ENCODE peak calls at places on chromosome 2, in seven cellular contexts. D is A549, W is tibial nerve, E is K562, G is transverse colon, B is ovary, N is prostate gland. R is an unnamed sample. For H3K4me1, the result is how much of the 10 kb centered on the place peaks cover.

GRCh38 chr2:46803911-46804670 is 111.5 kb downstream of the MCFD2 start:
- DNase-seq in B (no peak), N (peak), W (no peak), G (no peak), E (no peak), D (peak), R (no peak)

GRCh38 chr2:126990605-126991532 is 92.2 kb downstream of the TEX51 start:
- DNase-seq in B (no peak), E (no peak), D (no peak), G (no peak), W (no peak), N (no peak), R (no peak)

GRCh38 chr2:230920167-230920566 is 4.9 kb downstream of the GPR55 start:
- DNase-seq in W (no peak), B (no peak), E (no peak), N (no peak), D (no peak), G (peak), R (no peak)

GRCh38 chr2:45882707-45883106 is 231.2 kb downstream of the PRKCE start:
- DNase-seq in W (no peak), G (peak), E (no peak), B (peak), D (no peak), N (no peak), R (no peak)

GRCh38 chr2:23824777-23825212 is 102.1 kb downstream of the ATAD2B start:
- DNase-seq in W (no peak), D (peak), B (no peak), G (no peak), N (peak), E (peak), R (no peak)

GRCh38 chr2:98463081-98463481 is 18.4 kb downstream of the INPP4A start:
- DNase-seq in B (no peak), G (peak), N (no peak), D (no peak), E (no peak), W (no peak), R (no peak)

GRCh38 chr2:189818249-189819038 is 34.2 kb downstream of the PMS1 start:
- DNase-seq in G (no peak), D (no peak), B (no peak), N (no peak), E (no peak), W (no peak), R (no peak)

GRCh38 chr2:168189835-168190426 is 57.5 kb downstream of the STK39 start:
- DNase-seq in N (no peak), D (peak), E (no peak), B (no peak), G (peak), W (no peak), R (no peak)

GRCh38 chr2:85116207-85116606 is 17.0 kb upstream of the TCF7L1 start:
- DNase-seq in N (no peak), E (no peak), B (no peak), G (no peak), D (no peak), W (no peak), R (no peak)

GRCh38 chr2:63643486-63643885 is 54.7 kb downstream of the MDH1 start:
- DNase-seq in N (no peak), B (no peak), E (no peak), D (no peak), W (no peak), G (no peak), R (no peak)

GRCh38 chr2:240559271-240559670 is 886 bp upstream of the DUSP28 start:
- DNase-seq in E (no peak), B (no peak), N (no peak), W (no peak), D (no peak), G (no peak), R (no peak)

GRCh38 chr2:240558229-240558885 is 569 bp upstream of the ANKMY1 start:
- DNase-seq in B (no peak), G (no peak), E (no peak), D (no peak), W (no peak), N (no peak), R (no peak)

GRCh38 chr2:240560084-240560479 is at the start of gene DUSP28:
- DNase-seq in B (peak), G (peak), W (peak), E (peak), D (peak), N (peak), R (no peak)

GRCh38 chr2:240561325-240561971 is 1.3 kb downstream of the DUSP28 start:
- DNase-seq in B (no peak), D (peak), G (peak), W (no peak), E (no peak), N (peak), R (no peak)

GRCh38 chr2:240560480-240561324 is 545 bp downstream of the DUSP28 start:
- DNase-seq in N (peak), D (peak), W (peak), E (peak), G (peak), B (peak), R (peak)
- TF ChIP-seq POLR2A in N (peak), D (peak), W (peak), E (peak), G (peak), B (peak), R (no peak)

GRCh38 chr2:239057533-239057932 is 209.6 kb downstream of the TWIST2 start:
- DNase-seq in D (no peak), G (no peak), W (no peak), N (no peak), E (no peak), B (no peak), R (no peak)
- H3K4me1 ChIP-seq in D (under half), G (under half), W (under half), N (under half), E (under half), B (under half), R (under half)

DNA sequence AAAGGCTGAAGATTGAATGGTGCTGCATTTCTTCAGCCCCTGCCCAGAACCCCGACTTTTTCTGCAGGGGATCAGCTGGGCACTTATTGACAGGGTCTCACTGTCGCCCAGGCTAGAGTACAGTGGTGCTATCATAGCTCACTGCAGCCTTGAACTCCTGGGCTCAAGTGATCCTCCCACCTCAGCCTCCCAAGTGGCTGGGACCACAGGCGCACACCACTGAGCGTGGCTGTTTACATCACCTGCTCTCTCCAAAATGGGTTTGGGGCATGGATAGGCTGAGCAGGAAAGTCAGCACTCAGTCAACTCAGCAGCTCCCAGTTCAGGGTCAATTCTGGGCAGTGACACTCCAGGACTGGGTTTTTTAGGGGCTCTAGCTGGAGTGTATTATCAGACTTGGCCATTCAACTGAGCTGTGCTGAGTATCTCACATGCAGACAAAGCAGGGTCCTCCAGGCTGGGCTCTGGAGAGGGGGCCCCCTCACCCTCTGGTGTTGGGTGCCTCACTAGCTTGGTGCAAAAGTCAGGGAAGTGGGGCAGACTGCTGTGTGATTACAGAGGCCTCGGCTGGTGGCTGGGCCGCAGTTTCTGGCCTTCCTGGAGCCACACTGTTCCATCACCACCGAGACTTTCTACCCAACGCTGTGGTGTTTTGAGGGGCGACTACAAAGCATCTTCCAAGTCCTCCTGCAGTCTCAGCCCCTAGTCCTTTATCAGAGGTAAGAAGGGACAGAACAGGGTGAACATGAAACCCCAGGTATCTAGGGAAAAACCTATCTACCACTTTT is 4.5 kb downstream of the ABHD1 start:
- DNase-seq in B (no peak), G (no peak), D (no peak), W (no peak), E (no peak), N (no peak), R (no peak)
- TF ChIP-seq POLR2A in B (no peak), G (no peak), D (no peak), W (no peak), E (no peak), N (no peak), R (no peak)

GRCh38 chr2:36356199-36356989 is 816 bp downstream of the CRIM1 start:
- DNase-seq in G (peak), D (no peak), E (no peak), B (peak), N (peak), W (peak), R (no peak)

GRCh38 chr2:36358317-36358659 is 2.7 kb downstream of the CRIM1 start:
- DNase-seq in B (no peak), N (no peak), W (no peak), D (no peak), G (no peak), E (no peak), R (no peak)

GRCh38 chr2:36357506-36358316 is 2.1 kb downstream of the CRIM1 start:
- DNase-seq in N (peak), W (no peak), E (no peak), D (peak), B (peak), G (peak), R (no peak)

GRCh38 chr2:36355890-36356198 is 266 bp downstream of the CRIM1 start:
- DNase-seq in W (no peak), B (no peak), E (peak), G (no peak), D (no peak), N (no peak), R (no peak)

GRCh38 chr2:36356990-36357505 is 1.5 kb downstream of the CRIM1 start:
- DNase-seq in E (no peak), B (peak), D (no peak), N (no peak), G (peak), W (no peak), R (no peak)
- H3K4me1 ChIP-seq in E (under half), B (under half), D (half or more), N (under half), G (half or more), W (under half), R (under half)

DNA sequence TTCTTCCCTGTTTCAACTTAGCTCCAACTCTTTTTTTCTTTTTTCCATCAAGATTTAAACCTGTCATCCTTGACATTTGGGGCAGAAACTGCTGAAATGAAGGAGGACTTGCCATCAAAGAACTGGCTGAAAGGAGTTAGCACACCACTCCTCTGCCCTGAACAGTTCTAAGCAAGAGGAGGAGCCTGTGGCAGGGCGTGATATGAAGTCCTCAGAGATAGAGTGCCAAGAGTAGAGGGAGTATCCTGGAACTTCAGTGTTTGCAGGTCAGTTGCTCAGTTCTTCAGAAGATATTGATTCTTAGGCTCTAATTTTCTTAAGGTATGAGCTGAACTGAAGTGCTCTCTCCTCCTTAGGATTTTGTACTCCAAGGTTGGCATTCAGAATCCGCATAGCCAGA is 15.2 kb downstream of the NABP1 start:
- DNase-seq in D (no peak), W (no peak), B (no peak), N (no peak), E (no peak), G (no peak), R (no peak)
- TF ChIP-seq POLR2A in D (no peak), W (no peak), B (no peak), N (no peak), E (peak), G (no peak), R (no peak)

DNA sequence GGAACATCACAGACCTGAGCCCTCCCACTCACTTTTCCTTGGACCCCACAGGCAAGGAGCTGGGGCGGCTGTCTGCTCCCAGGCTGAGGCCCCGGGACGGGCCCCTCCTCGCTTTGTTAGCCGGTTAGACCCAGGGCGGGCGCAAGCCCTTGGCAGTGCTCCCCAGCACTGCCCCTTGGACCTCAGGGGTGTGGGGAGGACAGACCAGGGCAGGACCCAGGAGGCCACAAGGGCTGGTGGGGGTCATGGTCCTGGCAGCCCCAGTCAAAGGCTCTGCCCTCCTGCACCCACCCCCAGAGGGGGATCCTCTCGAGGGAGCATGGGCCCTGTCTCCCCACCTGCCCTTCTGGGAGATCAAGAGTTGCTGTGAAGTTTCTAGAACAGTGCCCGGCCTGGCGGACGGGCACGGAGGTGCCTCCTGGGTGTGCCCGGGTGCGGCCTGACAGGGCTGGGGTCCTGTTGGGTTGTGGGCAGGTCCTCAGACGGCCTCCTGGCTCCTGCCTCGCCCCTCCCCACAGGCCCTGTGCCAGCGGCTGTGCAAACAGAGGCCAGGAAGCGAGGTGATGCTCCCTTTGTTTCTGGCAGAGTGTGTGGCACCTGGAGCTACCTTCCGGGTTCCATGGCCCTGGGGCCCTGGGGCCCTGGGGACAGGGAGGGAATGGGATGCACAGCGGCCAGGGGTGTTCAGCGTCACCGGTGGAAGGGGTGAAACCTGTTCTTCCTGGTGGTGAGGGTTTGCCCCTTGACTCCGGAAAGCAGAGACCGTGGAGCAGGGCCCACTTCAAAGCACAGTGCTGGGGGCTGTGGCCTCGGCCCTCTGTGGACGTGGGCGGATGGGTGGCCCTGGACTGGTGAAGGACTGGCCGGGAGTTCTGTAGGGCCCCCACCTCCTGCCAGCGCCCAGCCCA is 2.9 kb upstream of the GAL3ST2 start:
- DNase-seq in G (peak), N (no peak), W (no peak), B (peak), E (peak), D (no peak), R (no peak)
- H3K4me1 ChIP-seq in G (under half), N (under half), W (under half), B (under half), E (under half), D (under half), R (half or more)

GRCh38 chr2:100317634-100318033 is 4.7 kb downstream of the LONRF2 start:
- DNase-seq in D (peak), E (no peak), G (no peak), W (no peak), B (no peak), N (no peak), R (no peak)

GRCh38 chr2:100321881-100322820 is at the start of gene LONRF2:
- DNase-seq in W (no peak), N (peak), D (peak), G (no peak), B (peak), E (peak), R (no peak)

GRCh38 chr2:100320547-100321180 is 1.6 kb downstream of the LONRF2 start:
- DNase-seq in B (peak), G (no peak), E (no peak), D (peak), W (no peak), N (peak), R (no peak)

GRCh38 chr2:100321181-100321880 is 970 bp downstream of the LONRF2 start:
- DNase-seq in G (no peak), W (no peak), B (peak), D (peak), N (peak), E (peak), R (no peak)
- TF ChIP-seq POLR2A in G (no peak), W (no peak), B (peak), D (peak), N (no peak), E (no peak), R (no peak)

GRCh38 chr2:235024951-235025773 is 73.3 kb downstream of the SH3BP4 start:
- DNase-seq in B (no peak), W (no peak), G (no peak), N (no peak), E (no peak), D (no peak), R (no peak)
- H3K4me1 ChIP-seq in B (under half), W (under half), G (under half), N (under half), E (under half), D (half or more), R (half or more)

R was measured in esophagus squamous epithelium.